ENCODE peak calls at places on chromosome 16, in eight cellular contexts. S is breast epithelium; Y is colonic mucosa; T is CD8-positive, alpha-beta memory T cell; P is HAP-1; O is mucosa of descending colon; U is effector memory CD4-positive, alpha-beta T cell; H is adrenal gland. V is an unnamed sample. For H3K4me1 and H3K36me3, the result is how much of the 10 kb centered on the place peaks cover.

GRCh38 chr16:84647830-84648594 is at the start of gene KLHL36:
- DNase-seq in H (peak), T (peak), S (no peak), Y (peak), P (peak), U (peak), O (peak), V (peak)

GRCh38 chr16:27323781-27324561 is 10.2 kb downstream of the IL4R start:
- DNase-seq in P (no peak), U (no peak), H (peak), S (no peak), T (peak), O (no peak), Y (no peak), V (no peak)

GRCh38 chr16:1163567-1164055 is 10.7 kb downstream of the CACNA1H start:
- DNase-seq in S (no peak), U (no peak), P (no peak), O (no peak), Y (no peak), H (peak), T (no peak), V (no peak)

GRCh38 chr16:3868556-3868955 is 12.0 kb downstream of the CREBBP start:
- DNase-seq in U (no peak), O (no peak), H (no peak), S (no peak), T (no peak), Y (no peak), P (no peak), V (no peak)

GRCh38 chr16:50692999-50693781 is at the start of gene NOD2:
- DNase-seq in U (no peak), H (no peak), O (peak), Y (no peak), T (no peak), P (peak), S (no peak), V (no peak)

GRCh38 chr16:17369441-17369951 is 101.3 kb downstream of the XYLT1 start:
- DNase-seq in H (peak), Y (peak), O (peak), U (peak), T (peak), P (no peak), S (no peak), V (peak)

GRCh38 chr16:77212736-77213541 is 13.7 kb downstream of the SYCE1L start:
- DNase-seq in S (peak), P (peak), H (peak), T (peak), O (peak), Y (peak), U (peak), V (peak)

GRCh38 chr16:25110392-25110947 is 1.1 kb upstream of the LCMT1 start:
- DNase-seq in P (peak), H (no peak), U (no peak), T (no peak), Y (no peak), S (no peak), O (no peak), V (no peak)

GRCh38 chr16:29686740-29687327 is 7.9 kb downstream of the QPRT start:
- DNase-seq in Y (no peak), P (no peak), T (no peak), H (no peak), O (no peak), U (no peak), S (no peak), V (no peak)

GRCh38 chr16:77748426-77748825 is 26.1 kb downstream of the NUDT7 start:
- DNase-seq in Y (no peak), O (no peak), S (no peak), T (no peak), H (no peak), U (no peak), P (no peak), V (no peak)

GRCh38 chr16:82639666-82640336 is 13.0 kb downstream of the CDH13 start:
- DNase-seq in O (peak), U (peak), S (no peak), Y (peak), P (peak), T (peak), H (peak), V (peak)

GRCh38 chr16:24499193-24499814 is 40.1 kb upstream of the RBBP6 start:
- DNase-seq in P (peak), S (no peak), O (no peak), Y (peak), H (peak), U (no peak), T (no peak), V (no peak)

GRCh38 chr16:3780570-3780969 is 63.2 kb upstream of the TRAP1 start:
- DNase-seq in Y (no peak), P (no peak), U (no peak), H (no peak), O (no peak), S (no peak), T (no peak), V (no peak)

GRCh38 chr16:12539185-12539929 is 264.3 kb downstream of the CPPED1 start:
- DNase-seq in O (no peak), P (no peak), H (no peak), S (no peak), T (no peak), U (no peak), Y (peak), V (no peak)

GRCh38 chr16:15643453-15644305 is 725 bp upstream of the MARF1 start:
- DNase-seq in H (peak), T (no peak), U (no peak), Y (peak), O (no peak), P (peak), S (no peak), V (peak)

GRCh38 chr16:79114759-79115158 is 485.8 kb downstream of the MAF start:
- DNase-seq in O (no peak), T (no peak), S (no peak), Y (no peak), U (no peak), H (no peak), P (no peak), V (no peak)

GRCh38 chr16:57092786-57093301 is 461 bp downstream of the CPNE2 start:
- DNase-seq in Y (peak), O (peak), P (peak), S (no peak), T (peak), H (no peak), U (no peak), V (peak)

GRCh38 chr16:71846443-71846842 is 667 bp downstream of the ATXN1L start:
- DNase-seq in T (peak), P (no peak), O (no peak), H (no peak), S (no peak), Y (no peak), U (no peak), V (peak)

GRCh38 chr16:84228321-84228838 is 11.4 kb downstream of the KCNG4 start:
- DNase-seq in H (peak), P (no peak), Y (peak), U (no peak), T (no peak), S (no peak), O (peak), V (peak)

GRCh38 chr16:87188104-87188503 is 129.1 kb downstream of the C16orf95 start:
- DNase-seq in U (no peak), H (no peak), T (no peak), O (no peak), Y (no peak), P (no peak), S (no peak), V (no peak)

GRCh38 chr16:73771196-73771595 is 525.4 kb upstream of the PSMD7 start:
- DNase-seq in T (no peak), H (peak), P (no peak), Y (no peak), U (no peak), S (no peak), O (no peak), V (no peak)

GRCh38 chr16:48182979-48183537 is 27.3 kb upstream of the ABCC12 start:
- DNase-seq in P (no peak), T (no peak), O (no peak), U (no peak), H (no peak), Y (no peak), S (no peak), V (no peak)

GRCh38 chr16:63289834-63290460 is 1253.7 kb upstream of the CDH8 start:
- DNase-seq in O (no peak), P (peak), S (no peak), H (peak), Y (peak), U (no peak), T (no peak), V (peak)

GRCh38 chr16:1331712-1332617 is 1.5 kb upstream of the BAIAP3 start:
- DNase-seq in O (peak), H (peak), Y (peak), U (peak), T (peak), P (no peak), S (peak), V (peak)

GRCh38 chr16:87322833-87323726 is 5.9 kb upstream of the C16orf95 start:
- DNase-seq in U (no peak), Y (no peak), S (no peak), O (peak), T (no peak), H (no peak), P (no peak), V (no peak)

GRCh38 chr16:23122107-23122506 is 27.1 kb downstream of the USP31 start:
- DNase-seq in S (no peak), P (no peak), U (no peak), O (no peak), H (no peak), Y (no peak), T (no peak), V (no peak)
- H3K4me1 ChIP-seq in S (under half), P (under half), U (under half), O (under half), H (under half), Y (under half), T (under half), V (under half)

GRCh38 chr16:19685176-19685575 is 32.9 kb downstream of the KNOP1 start:
- DNase-seq in P (no peak), S (no peak), T (no peak), H (no peak), O (no peak), Y (no peak), U (no peak), V (no peak)
- H3K36me3 ChIP-seq in P (under half), S (under half), T (under half), H (under half), O (under half), Y (under half), U (under half), V (under half)

GRCh38 chr16:8048433-8048832 is 541.9 kb downstream of the TMEM114 start:
- DNase-seq in P (no peak), S (no peak), H (no peak), O (no peak), T (no peak), Y (no peak), U (no peak), V (no peak)
- H3K4me3 ChIP-seq in P (no peak), S (no peak), H (no peak), O (no peak), T (no peak), Y (no peak), U (no peak), V (no peak)

DNA sequence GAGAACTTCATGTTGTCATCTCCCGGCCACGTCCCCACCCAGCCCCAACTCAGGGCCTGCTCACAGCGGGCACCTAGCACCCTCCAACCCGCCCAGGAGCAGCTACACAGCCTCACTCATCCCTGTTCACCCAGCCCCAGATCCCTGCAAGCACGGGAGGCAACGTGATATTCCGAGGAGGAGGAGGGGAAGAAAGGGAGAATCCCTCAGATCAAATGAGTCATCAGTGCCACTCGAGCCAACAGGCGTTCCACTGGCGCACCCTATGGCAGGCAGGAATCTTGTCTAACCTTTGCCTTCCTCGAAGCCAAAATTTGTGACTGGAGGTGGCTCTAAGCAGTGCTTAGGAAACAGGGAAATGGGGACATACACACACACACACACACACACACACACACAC is 14.0 kb upstream of the NUBP1 start:
- DNase-seq in O (no peak), S (peak), U (no peak), H (peak), T (no peak), Y (no peak), P (no peak), V (no peak)
- H3K4me1 ChIP-seq in O (under half), S (under half), U (under half), H (under half), T (under half), Y (under half), P (under half), V (under half)

GRCh38 chr16:89697161-89697615 is 4.3 kb downstream of the SPATA2L start:
- DNase-seq in U (no peak), O (peak), P (no peak), S (no peak), Y (no peak), T (peak), H (peak), V (no peak)

GRCh38 chr16:89695875-89696597 is 5.5 kb downstream of the SPATA2L start:
- DNase-seq in S (no peak), P (no peak), Y (no peak), U (no peak), O (no peak), T (peak), H (no peak), V (no peak)

GRCh38 chr16:89695086-89695874 is 6.2 kb downstream of the SPATA2L start:
- DNase-seq in H (no peak), U (no peak), S (no peak), P (no peak), O (peak), Y (no peak), T (peak), V (no peak)

GRCh38 chr16:89697616-89698331 is 3.7 kb downstream of the SPATA2L start:
- DNase-seq in Y (peak), P (no peak), U (no peak), O (peak), T (peak), S (no peak), H (no peak), V (no peak)

DNA sequence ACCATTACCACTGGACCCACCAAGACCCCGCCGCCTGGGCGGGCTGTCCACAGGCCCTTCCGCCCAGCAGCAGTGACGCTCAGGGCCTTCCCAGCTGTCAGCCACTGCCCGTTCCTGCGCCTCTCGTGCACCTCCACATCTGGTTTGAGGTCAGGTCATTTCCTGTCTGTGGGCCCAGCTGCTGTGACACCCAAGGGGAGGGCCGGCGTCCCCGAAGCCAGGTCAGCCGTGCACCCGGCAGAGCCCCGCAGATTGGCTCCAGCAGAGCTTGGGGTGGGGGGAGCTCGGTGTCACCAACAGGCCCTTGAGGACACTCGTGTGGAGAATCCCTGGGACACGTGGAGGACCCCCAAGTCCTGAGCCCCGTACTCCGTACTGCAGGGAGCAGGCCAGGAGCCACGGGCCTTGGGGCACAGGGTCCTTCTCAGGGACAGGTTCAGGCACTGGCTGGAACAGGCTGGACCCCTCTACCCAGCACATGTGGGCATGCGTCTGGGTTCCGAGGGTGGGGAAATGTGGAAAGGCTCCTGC is 4.8 kb downstream of the SPATA2L start:
- DNase-seq in O (peak), Y (no peak), S (no peak), P (no peak), U (no peak), H (peak), T (peak), V (no peak)
- H3K36me3 ChIP-seq in O (under half), Y (under half), S (under half), P (under half), U (under half), H (under half), T (under half), V (under half)

DNA sequence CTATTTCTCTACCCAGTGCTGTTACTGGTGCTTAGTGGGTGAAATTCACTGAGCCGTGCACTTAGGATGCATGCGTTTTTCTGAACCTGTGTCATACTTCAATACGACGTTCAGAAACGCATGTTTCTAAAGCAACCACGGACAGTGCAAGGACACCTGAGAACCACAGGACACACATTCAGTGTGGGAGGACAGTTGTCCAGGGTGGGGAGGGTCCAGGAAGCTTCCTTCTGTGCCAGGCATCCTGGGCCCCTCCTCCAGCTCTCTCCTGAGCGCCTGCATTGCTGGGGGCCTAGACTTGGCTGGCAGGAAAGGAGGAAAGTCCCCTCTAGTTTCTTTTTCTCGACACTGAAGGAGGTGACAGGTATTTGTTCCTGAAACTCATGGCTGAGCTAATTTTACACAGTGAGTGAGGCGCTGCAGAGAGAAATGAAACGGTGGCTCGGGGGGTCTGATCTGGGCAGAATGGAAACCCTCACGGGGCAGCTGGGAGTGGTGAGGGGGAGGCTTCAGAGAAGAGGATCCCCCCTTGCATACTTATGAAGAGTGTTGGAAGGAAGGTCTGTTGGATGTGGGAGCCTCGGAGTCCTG is 89.9 kb downstream of the IRF8 start:
- DNase-seq in H (no peak), U (no peak), Y (no peak), O (no peak), T (no peak), P (no peak), S (no peak), V (no peak)
- H3K4me3 ChIP-seq in H (no peak), U (no peak), Y (no peak), O (no peak), T (no peak), P (no peak), S (no peak), V (no peak)

GRCh38 chr16:89316701-89317100 is 99.2 kb downstream of the ZNF778 start:
- DNase-seq in S (no peak), Y (no peak), T (no peak), O (peak), U (no peak), H (no peak), P (no peak), V (no peak)
- H3K4me1 ChIP-seq in S (under half), Y (under half), T (half or more), O (half or more), U (half or more), H (under half), P (under half), V (half or more)

GRCh38 chr16:11042205-11042604 is 97.8 kb downstream of the CLEC16A start:
- DNase-seq in H (no peak), S (no peak), O (no peak), Y (no peak), P (no peak), U (no peak), T (no peak), V (no peak)
- H3K36me3 ChIP-seq in H (under half), S (under half), O (under half), Y (under half), P (under half), U (under half), T (under half), V (under half)

DNA sequence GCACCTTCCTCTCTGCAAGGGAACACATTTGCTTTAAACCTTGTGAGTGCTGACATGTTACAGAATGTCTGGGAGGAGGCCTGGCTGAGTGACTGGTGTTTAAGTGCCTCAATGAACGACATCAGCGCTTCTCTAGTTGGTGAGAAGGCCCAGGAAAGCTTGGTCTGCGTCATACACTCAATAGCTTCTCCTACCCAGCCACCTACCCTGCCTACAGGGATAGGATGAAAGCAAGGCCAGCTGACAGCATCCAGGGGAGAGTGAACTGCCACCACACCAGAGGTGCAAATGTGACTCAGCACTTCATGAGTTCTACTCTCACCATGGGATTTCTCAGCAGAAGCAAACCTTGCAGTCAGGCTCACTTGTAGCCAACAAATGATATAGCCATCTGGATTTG is 31.7 kb upstream of the CFAP20 start:
- DNase-seq in Y (no peak), U (no peak), O (no peak), S (no peak), P (no peak), H (no peak), T (no peak), V (no peak)
- H3K4me3 ChIP-seq in Y (no peak), U (no peak), O (no peak), S (no peak), P (no peak), H (no peak), T (no peak), V (no peak)

V was measured in thyroid gland.